ENCODE peak calls at places on chromosome 3, in ten cellular contexts. K, I, A, U, X, S, E, T, N and D are unnamed samples.

GRCh38 chr3:130786306-130786705 is 39.7 kb upstream of the PIK3R4 start:
- DNase-seq in A (no peak), X (no peak), U (no peak), K (no peak), S (no peak), I (no peak), E (no peak), N (no peak), T (no peak), D (no peak)

GRCh38 chr3:34533468-34533867 is 735.0 kb downstream of the PDCD6IP start:
- DNase-seq in I (no peak), S (no peak), T (no peak), U (no peak), E (no peak), N (no peak), X (no peak), K (no peak), A (no peak), D (no peak)

GRCh38 chr3:53708001-53708621 is 138.1 kb downstream of the CHDH start:
- DNase-seq in S (peak), E (no peak), N (no peak), U (no peak), T (no peak), X (no peak), I (peak), A (no peak), K (no peak), D (no peak)

GRCh38 chr3:186653984-186654383 is 11.8 kb upstream of the HRG start:
- DNase-seq in S (peak), K (no peak), N (no peak), T (no peak), E (no peak), U (no peak), I (peak), X (no peak), A (peak), D (no peak)

GRCh38 chr3:194893121-194893979 is 207.7 kb downstream of the FAM43A start:
- DNase-seq in T (no peak), N (no peak), S (no peak), E (no peak), I (no peak), A (no peak), X (no peak), U (no peak), K (no peak), D (no peak)

GRCh38 chr3:57855281-57855680 is 99.2 kb downstream of the SLMAP start:
- DNase-seq in U (peak), X (no peak), K (no peak), N (no peak), I (no peak), S (no peak), E (no peak), T (no peak), A (no peak), D (no peak)

GRCh38 chr3:78871048-78871447 is 896.8 kb downstream of the ROBO1 start:
- DNase-seq in I (no peak), U (no peak), N (no peak), E (no peak), X (no peak), T (no peak), S (no peak), A (no peak), K (no peak), D (no peak)

GRCh38 chr3:152430223-152431002 is 161.7 kb downstream of the MBNL1 start:
- DNase-seq in T (no peak), E (no peak), N (no peak), U (no peak), X (no peak), S (no peak), K (no peak), A (no peak), I (no peak), D (no peak)

GRCh38 chr3:116052602-116053001 is 392.7 kb downstream of the LSAMP start:
- DNase-seq in I (no peak), A (no peak), U (no peak), E (no peak), X (no peak), S (no peak), N (no peak), K (no peak), T (no peak), D (no peak)

GRCh38 chr3:52829906-52830463 is 487 bp downstream of the ITIH4 start:
- DNase-seq in K (no peak), S (no peak), U (no peak), E (no peak), A (no peak), X (no peak), T (no peak), N (no peak), I (no peak), D (no peak)

GRCh38 chr3:86969500-86970189 is 21.3 kb downstream of the VGLL3 start:
- DNase-seq in E (no peak), T (no peak), S (peak), N (no peak), A (peak), X (no peak), U (no peak), K (no peak), I (peak), D (no peak)

GRCh38 chr3:108834551-108834950 is 12.0 kb downstream of the TRAT1 start:
- DNase-seq in T (no peak), I (no peak), S (no peak), A (no peak), N (no peak), E (no peak), K (no peak), U (no peak), X (no peak), D (no peak)

GRCh38 chr3:149180057-149180573 is 41.5 kb downstream of the CP start:
- DNase-seq in X (peak), S (no peak), A (no peak), E (no peak), N (peak), I (peak), T (peak), U (peak), K (peak), D (peak)

GRCh38 chr3:41117398-41117870 is 81.9 kb upstream of the CTNNB1 start:
- DNase-seq in U (peak), S (no peak), E (peak), A (peak), I (peak), N (peak), X (peak), K (peak), T (peak), D (peak)

GRCh38 chr3:61155701-61156292 is 95.5 kb downstream of the FHIT start:
- DNase-seq in I (no peak), U (no peak), X (no peak), T (no peak), E (no peak), A (no peak), N (no peak), K (no peak), S (no peak), D (no peak)

GRCh38 chr3:149131594-149131993 is 2.2 kb downstream of the HPS3 start:
- DNase-seq in T (no peak), E (no peak), U (no peak), A (no peak), X (no peak), N (no peak), S (no peak), I (no peak), K (no peak), D (no peak)

GRCh38 chr3:39148116-39149058 is 5.0 kb downstream of the CSRNP1 start:
- DNase-seq in T (peak), U (no peak), X (no peak), A (peak), I (no peak), K (peak), E (no peak), S (no peak), N (no peak), D (no peak)

DNA sequence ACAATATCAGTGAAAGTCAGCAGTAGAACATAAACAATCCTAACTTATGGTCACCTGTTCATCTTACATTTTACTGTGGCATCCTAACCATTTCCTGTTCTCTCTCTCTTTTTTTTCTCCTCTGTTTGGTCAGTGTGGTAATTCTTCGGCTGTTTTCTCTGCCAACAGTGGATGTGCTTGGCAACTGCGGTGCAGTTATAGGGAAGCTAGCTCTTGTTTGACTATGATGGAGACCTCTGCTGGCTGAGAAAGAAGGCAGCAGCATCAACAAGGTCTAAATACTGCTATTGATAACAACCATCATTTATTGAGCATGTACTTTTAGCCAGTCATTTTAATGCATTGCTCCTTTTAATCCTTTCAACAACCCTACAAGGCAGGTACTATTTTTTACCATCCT is 723 bp upstream of the DRD3 start:
- DNase-seq in I (peak), T (no peak), K (no peak), A (peak), E (no peak), X (no peak), N (no peak), S (peak), U (no peak), D (no peak)
- TF ChIP-seq CTCF in I (peak), T (no peak), K (peak), A (peak), E (no peak), X (no peak), N (no peak), S (peak), U (peak), D (peak)

GRCh38 chr3:156455839-156456238 is 99.1 kb downstream of the SSR3 start:
- DNase-seq in S (peak), X (no peak), T (no peak), N (no peak), E (no peak), K (no peak), A (no peak), I (peak), U (no peak), D (no peak)

GRCh38 chr3:156460206-156460609 is 94.7 kb downstream of the SSR3 start:
- DNase-seq in E (no peak), K (no peak), N (no peak), X (no peak), U (no peak), S (no peak), I (no peak), A (no peak), T (no peak), D (no peak)

GRCh38 chr3:156461889-156462288 is 93.0 kb downstream of the SSR3 start:
- DNase-seq in I (no peak), X (no peak), T (no peak), N (no peak), A (no peak), U (no peak), K (no peak), S (no peak), E (no peak), D (no peak)

GRCh38 chr3:156456771-156457224 is 98.1 kb downstream of the SSR3 start:
- DNase-seq in K (peak), E (no peak), N (no peak), T (peak), U (no peak), I (no peak), S (peak), X (no peak), A (no peak), D (no peak)

GRCh38 chr3:156459434-156459833 is 95.5 kb downstream of the SSR3 start:
- DNase-seq in K (no peak), X (no peak), I (no peak), S (no peak), N (no peak), U (no peak), A (no peak), E (no peak), T (peak), D (no peak)
- H3K27ac ChIP-seq in K (no peak), X (no peak), I (no peak), S (no peak), N (no peak), U (no peak), A (no peak), E (no peak), T (no peak), D (no peak)

GRCh38 chr3:162491957-162492356 is 995.3 kb downstream of the OTOL1 start:
- DNase-seq in K (no peak), A (no peak), U (no peak), E (no peak), S (no peak), T (no peak), I (peak), N (no peak), X (no peak), D (no peak)

GRCh38 chr3:162487138-162487537 is 990.5 kb downstream of the OTOL1 start:
- DNase-seq in N (no peak), I (no peak), X (no peak), E (no peak), A (no peak), K (no peak), U (no peak), T (no peak), S (no peak), D (no peak)

GRCh38 chr3:162492446-162493081 is 996.0 kb downstream of the OTOL1 start:
- DNase-seq in X (no peak), T (no peak), I (peak), U (no peak), S (no peak), A (no peak), N (no peak), K (no peak), E (no peak), D (peak)

DNA sequence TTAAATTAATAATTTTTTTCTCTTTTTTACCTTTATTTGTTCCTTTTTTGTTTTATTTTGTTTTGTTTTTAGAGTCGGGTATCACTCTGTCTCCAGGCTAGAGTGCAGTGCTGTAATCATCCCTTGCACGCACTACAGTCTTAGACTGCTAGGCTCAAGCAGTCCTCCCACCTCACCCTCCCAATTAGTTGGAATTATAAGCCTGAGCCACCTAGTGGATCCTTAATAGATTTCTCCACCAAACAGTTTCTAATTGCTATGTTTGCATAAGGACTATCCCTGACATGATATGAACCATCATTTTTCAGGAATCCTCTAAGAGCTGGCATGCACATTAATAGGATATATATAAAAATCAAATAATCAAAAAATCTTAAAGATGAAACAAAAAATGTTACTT is 993.2 kb downstream of the OTOL1 start:
- DNase-seq in E (no peak), K (no peak), X (no peak), U (no peak), S (no peak), A (no peak), I (no peak), N (no peak), T (no peak), D (no peak)
- TF ChIP-seq CTCF in E (no peak), K (no peak), X (no peak), U (no peak), S (peak), A (no peak), I (no peak), N (no peak), T (no peak), D (no peak)

GRCh38 chr3:88784925-88785324 is 322.5 kb upstream of the EPHA3 start:
- DNase-seq in E (no peak), U (no peak), T (no peak), A (no peak), S (no peak), I (no peak), K (no peak), X (no peak), N (no peak), D (no peak)
- H3K27ac ChIP-seq in E (no peak), U (no peak), T (no peak), A (no peak), S (no peak), I (no peak), K (no peak), X (no peak), N (no peak), D (no peak)

GRCh38 chr3:169389211-169389924 is 274.1 kb downstream of the MECOM start:
- DNase-seq in E (no peak), I (no peak), K (peak), X (no peak), U (no peak), T (no peak), S (no peak), N (no peak), A (no peak), D (no peak)

GRCh38 chr3:169390741-169391300 is 272.7 kb downstream of the MECOM start:
- DNase-seq in U (no peak), K (no peak), A (no peak), E (no peak), T (no peak), X (no peak), I (no peak), S (no peak), N (no peak), D (no peak)

GRCh38 chr3:169389925-169390253 is 273.6 kb downstream of the MECOM start:
- DNase-seq in X (no peak), U (no peak), I (no peak), K (no peak), T (no peak), N (no peak), A (no peak), S (no peak), E (no peak), D (no peak)

GRCh38 chr3:169391672-169392071 is 271.8 kb downstream of the MECOM start:
- DNase-seq in K (no peak), I (no peak), U (no peak), X (no peak), A (no peak), N (no peak), T (no peak), E (no peak), S (no peak), D (no peak)

GRCh38 chr3:169390310-169390731 is 273.2 kb downstream of the MECOM start:
- DNase-seq in U (no peak), A (no peak), T (no peak), X (no peak), S (no peak), K (peak), E (no peak), N (no peak), I (no peak), D (peak)
- TF ChIP-seq CTCF in U (peak), A (peak), T (no peak), X (no peak), S (peak), K (peak), E (no peak), N (no peak), I (no peak), D (no peak)

GRCh38 chr3:188184649-188185048 is 30.7 kb downstream of the LPP start:
- DNase-seq in S (no peak), T (no peak), N (no peak), K (no peak), U (no peak), E (no peak), A (no peak), X (no peak), I (no peak), D (no peak)

GRCh38 chr3:188184160-188184559 is 30.2 kb downstream of the LPP start:
- DNase-seq in K (no peak), A (no peak), U (no peak), T (no peak), E (no peak), I (no peak), N (no peak), X (no peak), S (no peak), D (no peak)

GRCh38 chr3:188187055-188187454 is 33.1 kb downstream of the LPP start:
- DNase-seq in E (no peak), A (peak), X (no peak), K (no peak), T (no peak), S (no peak), I (no peak), U (no peak), N (no peak), D (peak)

GRCh38 chr3:188183452-188183851 is 29.5 kb downstream of the LPP start:
- DNase-seq in A (no peak), K (no peak), U (no peak), I (no peak), N (no peak), T (no peak), S (no peak), X (no peak), E (no peak), D (no peak)

DNA sequence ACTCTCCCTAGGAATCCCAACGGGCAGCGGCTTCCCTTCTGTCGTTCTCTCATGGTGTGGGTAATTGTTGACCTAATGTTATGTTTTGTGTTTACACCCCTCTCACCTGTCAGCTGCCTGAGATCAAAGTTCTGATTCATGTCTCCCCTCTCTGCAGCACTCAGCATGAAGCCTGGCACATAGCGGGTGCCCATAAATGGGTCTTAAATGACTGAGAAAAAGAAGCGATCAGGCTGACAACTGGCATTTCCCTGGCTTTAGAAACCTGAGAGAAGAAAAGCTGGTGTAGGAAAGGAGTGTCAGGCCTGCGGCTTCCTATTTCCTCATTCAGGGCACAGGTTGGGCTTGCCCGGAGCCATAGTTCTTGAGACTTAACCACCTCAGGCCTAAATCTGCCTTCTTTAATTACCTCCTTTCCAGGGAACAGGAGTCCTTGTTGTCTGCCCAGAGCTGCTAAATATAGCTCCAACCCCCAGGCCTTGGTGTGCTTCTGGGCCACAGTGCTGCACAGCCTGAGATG is 31.8 kb downstream of the LPP start:
- DNase-seq in K (no peak), T (no peak), E (no peak), A (no peak), S (no peak), U (peak), X (no peak), I (no peak), N (no peak), D (no peak)
- H3K27ac ChIP-seq in K (peak), T (peak), E (peak), A (no peak), S (no peak), U (peak), X (peak), I (peak), N (no peak), D (no peak)

GRCh38 chr3:189597918-189598317 is 33.3 kb upstream of the TP63 start:
- DNase-seq in U (no peak), S (no peak), X (no peak), K (no peak), A (no peak), E (no peak), I (no peak), N (no peak), T (no peak), D (no peak)

GRCh38 chr3:189588818-189589569 is 42.2 kb upstream of the TP63 start:
- DNase-seq in X (no peak), K (no peak), U (no peak), A (no peak), I (no peak), S (no peak), T (no peak), N (no peak), E (no peak), D (no peak)

GRCh38 chr3:189598530-189598929 is 32.7 kb upstream of the TP63 start:
- DNase-seq in I (no peak), U (no peak), X (no peak), S (no peak), T (no peak), A (no peak), N (no peak), K (no peak), E (no peak), D (no peak)

GRCh38 chr3:189590223-189590622 is 41.0 kb upstream of the TP63 start:
- DNase-seq in N (no peak), K (no peak), X (no peak), I (no peak), T (no peak), E (no peak), S (no peak), U (no peak), A (no peak), D (no peak)

GRCh38 chr3:189593581-189593980 is 37.6 kb upstream of the TP63 start:
- DNase-seq in S (no peak), K (no peak), A (no peak), U (no peak), N (no peak), E (no peak), T (no peak), I (no peak), X (no peak), D (no peak)
- TF ChIP-seq CTCF in S (no peak), K (no peak), A (no peak), U (no peak), N (no peak), E (no peak), T (no peak), I (no peak), X (no peak), D (no peak)

DNA sequence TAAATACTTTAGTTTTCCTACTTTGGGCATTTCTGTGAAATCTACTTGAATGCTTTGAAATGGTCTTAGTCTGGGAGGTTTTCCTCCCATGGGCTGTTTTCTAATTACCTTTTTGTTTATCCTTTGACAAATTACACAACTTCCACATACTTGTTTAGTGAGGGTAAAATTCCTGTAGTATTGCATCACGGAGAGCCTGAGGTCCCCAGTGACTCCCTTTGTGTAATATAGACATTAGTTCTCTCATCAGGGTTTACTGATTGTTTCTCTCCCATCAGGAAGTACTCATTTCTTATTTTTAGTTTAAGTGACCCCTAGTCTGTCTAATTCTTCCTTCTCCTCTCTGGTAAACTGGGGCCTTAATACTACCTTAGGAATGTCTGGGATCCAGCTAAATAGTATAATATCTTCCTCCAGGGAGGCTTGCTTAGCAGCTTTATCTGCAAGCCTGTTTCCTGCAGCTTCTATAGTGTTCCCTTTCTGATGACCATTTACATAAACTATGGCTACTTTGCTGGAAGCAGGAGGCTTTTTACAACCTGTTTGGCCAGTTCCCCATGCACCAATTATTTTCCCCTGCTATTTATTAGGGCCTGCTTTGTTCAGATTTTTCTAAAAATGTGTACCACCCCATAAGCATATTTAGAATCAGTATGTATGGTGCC is 87.2 kb upstream of the XCR1 start:
- DNase-seq in S (no peak), K (no peak), T (no peak), A (no peak), U (peak), I (peak), N (no peak), X (no peak), E (no peak), D (peak)
- H3K27ac ChIP-seq in S (no peak), K (peak), T (no peak), A (no peak), U (no peak), I (peak), N (no peak), X (peak), E (peak), D (no peak)